ENCODE peak calls at places on chromosome 3, in ten cellular contexts. Y, H, O, I, S, D, B, R, T and J are unnamed samples.

GRCh38 chr3:12303998-12304397 is 15.1 kb downstream of the PPARG start:
- DNase-seq in Y (no peak), H (no peak), O (peak; percentile 44), I (no peak), S (no peak), D (no peak), B (no peak), R (no peak), T (no peak), J (no peak)

GRCh38 chr3:189360291-189360690 is 188.5 kb downstream of the TPRG1 start:
- DNase-seq in Y (no peak), H (no peak), O (no peak), I (no peak), S (no peak), D (no peak), B (no peak), R (no peak), T (no peak), J (no peak)

GRCh38 chr3:61172684-61173083 is 78.6 kb downstream of the FHIT start:
- DNase-seq in Y (no peak), H (no peak), O (no peak), I (no peak), S (no peak), D (no peak), B (no peak), R (no peak), T (no peak), J (no peak)

GRCh38 chr3:23810342-23811116 is 4.8 kb downstream of the UBE2E1 start:
- DNase-seq in Y (no peak), H (peak; percentile 14), O (no peak), I (peak; percentile 31), S (peak; percentile 60), D (peak; percentile 36), B (peak; percentile 20), R (no peak), T (no peak), J (peak; percentile 20)

GRCh38 chr3:155232605-155233004 is 60.9 kb downstream of the STRIT1 start:
- DNase-seq in Y (peak; percentile 92), H (no peak), O (no peak), I (no peak), S (peak; percentile 97), D (no peak), B (no peak), R (no peak), T (no peak), J (no peak)

GRCh38 chr3:180250172-180250571 is 213.4 kb upstream of the PEX5L start:
- DNase-seq in Y (peak; percentile 65), H (no peak), O (no peak), I (no peak), S (peak; percentile 0), D (no peak), B (no peak), R (no peak), T (no peak), J (no peak)

GRCh38 chr3:193662757-193663322 is 69.8 kb downstream of the OPA1 start:
- DNase-seq in Y (no peak), H (no peak), O (no peak), I (no peak), S (no peak), D (no peak), B (no peak), R (no peak), T (no peak), J (no peak)

GRCh38 chr3:193774916-193775285 is 181.9 kb downstream of the OPA1 start:
- DNase-seq in Y (no peak), H (no peak), O (no peak), I (no peak), S (no peak), D (no peak), B (no peak), R (no peak), T (no peak), J (no peak)

GRCh38 chr3:112681822-112682325 is 40.9 kb upstream of the CCDC80 start:
- DNase-seq in Y (peak; percentile 49), H (no peak), O (no peak), I (no peak), S (peak; percentile 58), D (no peak), B (no peak), R (no peak), T (peak; percentile 75), J (no peak)